ENCODE peak calls at places on chromosomes 13 and 19, in ten cellular contexts. E, O, F, M, A, I, Z, X, J and L are unnamed samples.

GRCh38 chr13:62556973-62557372 is 1141.3 kb upstream of the PCDH20 start:
- DNase-seq in E (peak; percentile 8), O (no peak), F (no peak), M (no peak), A (no peak), I (no peak), Z (no peak), X (no peak), J (no peak), L (no peak)

GRCh38 chr19:3580156-3580955 is 4.9 kb upstream of the GIPC3 start:
- DNase-seq in E (peak; percentile 98), O (no peak), F (no peak), M (no peak), A (no peak), I (peak; percentile 92), Z (no peak), X (no peak), J (no peak), L (peak; percentile 93)

GRCh38 chr13:97354808-97355207 is 79.2 kb upstream of the RAP2A start:
- DNase-seq in E (no peak), O (no peak), F (no peak), M (no peak), A (no peak), I (no peak), Z (no peak), X (no peak), J (no peak), L (no peak)

GRCh38 chr13:25920277-25920676 is 131.5 kb downstream of the SHISA2 start:
- DNase-seq in E (no peak), O (no peak), F (no peak), M (no peak), A (no peak), I (no peak), Z (no peak), X (no peak), J (no peak), L (no peak)

GRCh38 chr13:47893527-47893926 is 107.5 kb downstream of the SUCLA2 start:
- DNase-seq in E (no peak), O (no peak), F (no peak), M (no peak), A (no peak), I (no peak), Z (no peak), X (no peak), J (no peak), L (no peak)

GRCh38 chr13:43087960-43088580 is 64.7 kb downstream of the DNAJC15 start:
- DNase-seq in E (peak; percentile 36), O (no peak), F (no peak), M (no peak), A (no peak), I (peak; percentile 63), Z (no peak), X (no peak), J (no peak), L (peak; percentile 48)

GRCh38 chr13:20161951-20162300 is 1.1 kb upstream of the GJA3 start:
- DNase-seq in E (no peak), O (no peak), F (no peak), M (no peak), A (no peak), I (no peak), Z (no peak), X (no peak), J (no peak), L (no peak)

GRCh38 chr19:1998712-1999708 is 16.5 kb downstream of the BTBD2 start:
- DNase-seq in E (no peak), O (no peak), F (no peak), M (no peak), A (no peak), I (no peak), Z (no peak), X (no peak), J (no peak), L (no peak)

GRCh38 chr13:98879965-98880364 is 97.9 kb downstream of the DOCK9 start:
- DNase-seq in E (no peak), O (no peak), F (no peak), M (no peak), A (peak; percentile 31), I (no peak), Z (no peak), X (no peak), J (no peak), L (no peak)

GRCh38 chr13:33446821-33447481 is 161.4 kb upstream of the STARD13 start:
- DNase-seq in E (no peak), O (no peak), F (no peak), M (no peak), A (no peak), I (no peak), Z (no peak), X (no peak), J (peak; percentile 84), L (peak; percentile 82)

GRCh38 chr13:85690368-85690767 is 108.9 kb downstream of the SLITRK6 start:
- DNase-seq in E (no peak), O (no peak), F (no peak), M (no peak), A (no peak), I (no peak), Z (no peak), X (no peak), J (no peak), L (no peak)

GRCh38 chr19:461664-462551 is 1.1 kb upstream of the SHC2 start:
- DNase-seq in E (no peak), O (no peak), F (no peak), M (no peak), A (no peak), I (no peak), Z (no peak), X (no peak), J (no peak), L (no peak)